ENCODE peak calls at places on chromosomes 3 and 15, in eight cellular contexts. K is psoas muscle, C is heart right ventricle, F is left lung, D is right cardiac atrium, Z is lung, R is Caco-2, J is cardiac muscle cell. W is an unnamed sample.

GRCh38 chr3:138972941-138973340 is 25.9 kb downstream of the FOXL2NB start:
- DNase-seq in C (no peak), K (no peak), Z (no peak), D (no peak), F (no peak), J (no peak), R (no peak), W (no peak)

GRCh38 chr3:195809291-195809785 is 2.4 kb downstream of the MUC4 start:
- DNase-seq in R (no peak), K (no peak), Z (no peak), F (peak; percentile 55), D (no peak), J (no peak), C (no peak), W (no peak)

GRCh38 chr3:194301730-194302129 is 49.4 kb downstream of the CPN2 start:
- DNase-seq in R (no peak), C (no peak), J (peak; percentile 82), F (no peak), D (no peak), K (no peak), Z (no peak), W (no peak)

GRCh38 chr3:134326760-134327593 is 47.3 kb downstream of the AMOTL2 start:
- DNase-seq in K (peak; percentile 85), F (no peak), J (peak; percentile 67), C (no peak), D (no peak), R (peak; percentile 90), Z (peak; percentile 64), W (no peak)

GRCh38 chr3:52222319-52223221 is 2.9 kb downstream of the TLR9 start:
- DNase-seq in D (peak; percentile 39), Z (no peak), R (no peak), J (no peak), C (peak; percentile 3), F (peak; percentile 72), K (no peak), W (no peak)

GRCh38 chr15:91891788-91892187 is 38.3 kb downstream of the SLCO3A1 start:
- DNase-seq in C (peak; percentile 38), D (peak; percentile 72), F (no peak), R (no peak), K (no peak), J (peak; percentile 88), Z (no peak), W (no peak)

GRCh38 chr3:141875893-141876380 is 506 bp upstream of the ATP1B3 start:
- DNase-seq in J (peak; percentile 74), C (peak; percentile 67), Z (peak; percentile 58), K (peak; percentile 77), D (peak; percentile 85), F (peak; percentile 93), R (peak; percentile 62), W (peak; percentile 80)

GRCh38 chr3:180594631-180595348 is 7.2 kb upstream of the TTC14 start:
- DNase-seq in C (no peak), Z (no peak), F (no peak), R (peak; percentile 14), D (no peak), J (no peak), K (no peak), W (no peak)

GRCh38 chr3:139559541-139559940 is 20.0 kb upstream of the RBP1 start:
- DNase-seq in D (no peak), R (no peak), C (no peak), Z (no peak), J (no peak), F (no peak), K (no peak), W (no peak)

DNA sequence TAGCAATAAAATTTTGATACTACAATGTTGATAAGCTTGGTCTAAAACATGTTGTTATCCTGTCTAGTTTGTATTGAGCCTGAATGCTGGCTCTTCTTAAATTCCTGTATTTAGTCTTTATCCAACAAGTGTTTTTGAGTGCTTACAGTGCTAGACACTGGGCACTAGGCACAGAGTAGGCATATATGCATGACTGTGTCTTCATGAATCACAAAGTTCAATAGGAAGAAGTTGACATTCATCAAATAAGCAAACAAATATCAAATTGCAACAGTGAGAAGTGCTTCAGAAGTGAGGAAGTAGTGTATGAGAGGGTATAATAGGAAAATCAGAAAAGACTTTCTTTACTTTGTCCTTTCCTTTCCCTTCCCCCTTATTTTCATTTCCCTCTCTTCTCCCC is 6.8 kb downstream of the CD96 start:
- DNase-seq in K (no peak), J (no peak), R (no peak), F (no peak), C (no peak), D (no peak), Z (no peak), W (no peak)
- H3K4me1 ChIP-seq in K (no peaks in the 10 kb centered on the region), J (no peaks in the 10 kb centered on the region), R (peaks cover 5% of the 10 kb centered on the region), F (peaks cover 9% of the 10 kb centered on the region), C (no peaks in the 10 kb centered on the region), D (no peaks in the 10 kb centered on the region), Z (no peaks in the 10 kb centered on the region), W (peaks cover 2% of the 10 kb centered on the region)

GRCh38 chr15:65618575-65619109 is 3.1 kb upstream of the SLC24A1 start:
- DNase-seq in R (no peak), K (no peak), Z (no peak), C (no peak), J (no peak), D (no peak), F (no peak), W (no peak)

GRCh38 chr15:65620833-65621232 is 905 bp upstream of the SLC24A1 start:
- DNase-seq in C (no peak), F (no peak), J (no peak), Z (no peak), D (no peak), K (no peak), R (no peak), W (no peak)

GRCh38 chr15:65619636-65620290 is 2.0 kb upstream of the SLC24A1 start:
- DNase-seq in D (no peak), F (no peak), K (no peak), J (no peak), Z (no peak), C (no peak), R (no peak), W (no peak)

GRCh38 chr15:65623103-65623502 is 1.4 kb downstream of the SLC24A1 start:
- DNase-seq in K (no peak), Z (no peak), D (no peak), F (no peak), C (no peak), R (no peak), J (no peak), W (no peak)

GRCh38 chr15:65621638-65622037 is at the start of gene SLC24A1:
- DNase-seq in J (no peak), Z (no peak), F (no peak), K (no peak), D (no peak), R (no peak), C (no peak), W (no peak)
- H3K4me3 ChIP-seq in J (no peak within 1 kb of the TSS), Z (no peak within 1 kb of the TSS), F (no peak within 1 kb of the TSS), K (no peak within 1 kb of the TSS), D (no peak within 1 kb of the TSS), R (no peak within 1 kb of the TSS), C (no peak within 1 kb of the TSS), W (no peak within 1 kb of the TSS)

GRCh38 chr3:183267140-183267539 is 14.1 kb downstream of the B3GNT5 start:
- DNase-seq in J (no peak), F (no peak), C (no peak), Z (no peak), K (no peak), R (no peak), D (no peak), W (no peak)

GRCh38 chr3:183268361-183268760 is 15.3 kb downstream of the B3GNT5 start:
- DNase-seq in C (no peak), K (no peak), Z (no peak), D (no peak), R (peak; percentile 30), F (no peak), J (no peak), W (no peak)

GRCh38 chr3:183265713-183266417 is 12.8 kb downstream of the B3GNT5 start:
- DNase-seq in Z (no peak), C (no peak), R (no peak), D (no peak), J (no peak), F (no peak), K (no peak), W (no peak)

GRCh38 chr3:183265157-183265642 is 12.1 kb downstream of the B3GNT5 start:
- DNase-seq in C (peak; percentile 49), D (peak; percentile 72), Z (no peak), J (no peak), F (no peak), K (no peak), R (no peak), W (peak; percentile 19)

DNA sequence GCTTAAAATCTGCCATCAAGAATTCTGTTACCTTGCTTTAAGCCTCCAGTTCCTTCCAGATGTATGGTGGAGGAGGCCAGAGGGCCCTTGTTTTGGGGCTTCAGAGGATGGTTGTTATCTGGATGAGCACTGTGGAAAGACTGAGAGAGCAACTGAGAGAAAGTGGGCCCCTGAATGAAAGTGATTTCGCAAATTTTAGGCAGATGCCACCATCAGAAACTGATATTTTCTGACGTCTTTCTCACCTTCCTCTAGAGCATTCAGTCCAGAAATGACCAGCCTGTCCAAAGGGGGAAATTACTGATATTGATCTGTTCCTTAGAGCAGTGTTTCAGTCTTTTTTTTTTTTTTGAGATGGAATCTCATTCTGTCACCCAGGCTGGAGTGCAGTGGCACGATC is 13.4 kb downstream of the B3GNT5 start:
- DNase-seq in C (no peak), J (no peak), K (no peak), Z (no peak), D (no peak), F (no peak), R (no peak), W (no peak)
- H3K4me1 ChIP-seq in C (peaks cover 10% of the 10 kb centered on the region), J (no peaks in the 10 kb centered on the region), K (peaks cover 51% of the 10 kb centered on the region), Z (peaks cover 9% of the 10 kb centered on the region), D (no peaks in the 10 kb centered on the region), F (peaks cover 70% of the 10 kb centered on the region), R (peaks cover 38% of the 10 kb centered on the region), W (peaks cover 4% of the 10 kb centered on the region)

DNA sequence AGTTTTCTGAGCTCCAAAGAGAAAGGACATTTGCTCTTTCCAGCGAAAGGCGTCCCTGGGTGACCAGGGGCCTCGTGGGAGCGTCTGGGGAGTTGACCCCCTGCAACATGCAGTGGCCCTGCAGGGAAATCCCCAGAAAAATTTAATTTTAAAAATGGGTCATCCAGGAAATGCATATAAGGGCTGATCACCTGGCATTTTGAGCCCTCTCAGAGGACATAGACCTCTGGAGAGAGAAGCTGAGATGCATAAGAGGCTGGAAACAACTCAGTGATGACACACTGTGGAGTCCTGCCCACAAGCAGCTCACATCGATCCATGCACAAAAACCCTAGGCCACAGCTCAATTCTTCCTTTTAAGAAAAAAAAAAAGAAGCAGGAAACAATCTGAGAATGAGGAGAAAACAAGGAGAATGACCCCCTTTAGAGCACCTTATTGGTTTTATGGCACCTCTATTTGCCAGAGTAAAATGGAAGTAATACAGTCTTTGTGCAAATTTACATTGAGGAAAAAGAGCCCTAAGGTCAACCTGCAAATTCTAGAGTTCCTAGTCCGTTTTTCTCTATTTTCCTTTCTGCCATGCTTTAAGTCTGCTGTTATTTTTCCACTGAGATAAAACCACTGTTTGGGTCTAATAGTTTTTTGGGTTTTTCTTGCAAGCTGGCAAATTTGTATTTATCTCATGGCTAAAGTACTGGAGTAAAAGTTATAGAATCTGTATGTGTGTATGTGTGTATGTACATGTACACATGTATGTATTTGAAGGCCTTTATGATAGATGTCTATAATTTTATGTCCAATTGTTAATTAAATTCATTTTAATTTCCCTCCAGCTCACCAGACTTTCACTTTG is 6.9 kb upstream of the BDH1 start:
- DNase-seq in Z (no peak), K (no peak), R (no peak), J (no peak), D (no peak), F (no peak), C (no peak), W (no peak)
- H3K4me3 ChIP-seq in Z (no peak overlapping the region), K (no peak overlapping the region), R (no peak overlapping the region), J (no peak overlapping the region), D (no peak overlapping the region), F (no peak overlapping the region), C (no peak overlapping the region), W (no peak overlapping the region)

W was measured in ovary.